ENCODE peak calls at places on chromosome 17, in eight cellular contexts. H, N, I, L, P, C, B and R are unnamed samples.

GRCh38 chr17:39165178-39165843 is 650 bp downstream of the ARL5C start:
- DNase-seq in H (no peak), N (no peak), I (no peak), L (no peak), P (no peak), C (no peak), B (no peak), R (no peak)

GRCh38 chr17:45019177-45019711 is 32.2 kb downstream of the DCAKD start:
- DNase-seq in H (peak; percentile 57), N (no peak), I (no peak), L (no peak), P (peak; percentile 32), C (peak; percentile 39), B (no peak), R (no peak)

GRCh38 chr17:61469949-61470348 is 17.7 kb downstream of the TBX4 start:
- DNase-seq in H (no peak), N (no peak), I (no peak), L (no peak), P (no peak), C (no peak), B (no peak), R (no peak)

GRCh38 chr17:35345926-35346771 is 27.3 kb downstream of the SLFN11 start:
- DNase-seq in H (peak; percentile 77), N (no peak), I (no peak), L (peak; percentile 23), P (peak; percentile 47), C (no peak), B (no peak), R (no peak)

GRCh38 chr17:72535346-72535745 is 414.5 kb downstream of the SOX9 start:
- DNase-seq in H (no peak), N (no peak), I (no peak), L (no peak), P (no peak), C (no peak), B (no peak), R (no peak)

GRCh38 chr17:6135216-6135615 is 65.0 kb downstream of the WSCD1 start:
- DNase-seq in H (no peak), N (no peak), I (no peak), L (no peak), P (no peak), C (no peak), B (no peak), R (no peak)

GRCh38 chr17:4858880-4859260 is 25.7 kb downstream of the MINK1 start:
- DNase-seq in H (no peak), N (no peak), I (no peak), L (no peak), P (no peak), C (no peak), B (no peak), R (no peak)

GRCh38 chr17:79214940-79215604 is 140.4 kb downstream of the ENGASE start:
- DNase-seq in H (no peak), N (no peak), I (no peak), L (no peak), P (no peak), C (no peak), B (no peak), R (no peak)

GRCh38 chr17:44903012-44903685 is 3.9 kb upstream of the EFTUD2 start:
- DNase-seq in H (peak; percentile 47), N (no peak), I (no peak), L (no peak), P (no peak), C (no peak), B (no peak), R (no peak)

GRCh38 chr17:38911081-38911730 is 14.2 kb upstream of the LASP1NB start:
- DNase-seq in H (peak; percentile 41), N (no peak), I (no peak), L (no peak), P (no peak), C (no peak), B (no peak), R (no peak)

GRCh38 chr17:80826955-80827645 is 164.5 kb upstream of the CHMP6 start:
- DNase-seq in H (peak; percentile 50), N (no peak), I (peak; percentile 76), L (no peak), P (peak; percentile 47), C (peak; percentile 70), B (no peak), R (peak; percentile 97)

GRCh38 chr17:76383645-76384221 is 676 bp upstream of the SPHK1 start:
- DNase-seq in H (peak; percentile 56), N (no peak), I (no peak), L (no peak), P (peak; percentile 64), C (no peak), B (no peak), R (no peak)

GRCh38 chr17:17077861-17078732 is 35.8 kb downstream of the MPRIP start:
- DNase-seq in H (peak; percentile 85), N (no peak), I (no peak), L (no peak), P (no peak), C (no peak), B (no peak), R (no peak)

GRCh38 chr17:44069974-44070454 is 521 bp upstream of the G6PC3 start:
- DNase-seq in H (no peak), N (no peak), I (no peak), L (no peak), P (no peak), C (no peak), B (no peak), R (no peak)

GRCh38 chr17:80203448-80204092 is 16.6 kb downstream of the SGSH start:
- DNase-seq in H (no peak), N (no peak), I (no peak), L (no peak), P (no peak), C (no peak), B (no peak), R (no peak)

GRCh38 chr17:348692-349425 is 3.7 kb downstream of the RPH3AL start:
- DNase-seq in H (peak; percentile 73), N (no peak), I (no peak), L (no peak), P (no peak), C (no peak), B (no peak), R (no peak)

GRCh38 chr17:71975998-71976649 is 144.7 kb upstream of the SOX9 start:
- DNase-seq in H (peak; percentile 73), N (no peak), I (peak; percentile 63), L (no peak), P (no peak), C (peak; percentile 61), B (no peak), R (peak; percentile 95)

GRCh38 chr17:57445772-57446472 is 189.6 kb downstream of the MSI2 start:
- DNase-seq in H (no peak), N (no peak), I (no peak), L (no peak), P (no peak), C (no peak), B (no peak), R (no peak)

GRCh38 chr17:50354776-50355175 is 8.8 kb downstream of the XYLT2 start:
- DNase-seq in H (peak; percentile 46), N (no peak), I (no peak), L (no peak), P (no peak), C (no peak), B (no peak), R (no peak)

GRCh38 chr17:7807206-7807605 is 26.8 kb upstream of the KDM6B start:
- DNase-seq in H (no peak), N (no peak), I (no peak), L (no peak), P (no peak), C (no peak), B (no peak), R (no peak)

GRCh38 chr17:33039874-33040273 is 48.2 kb downstream of the SPACA3 start:
- DNase-seq in H (no peak), N (no peak), I (no peak), L (no peak), P (no peak), C (no peak), B (no peak), R (no peak)

GRCh38 chr17:40035162-40035559 is 19.0 kb downstream of the MED24 start:
- DNase-seq in H (no peak), N (no peak), I (no peak), L (no peak), P (no peak), C (no peak), B (no peak), R (no peak)

GRCh38 chr17:81382851-81383250 is 12.4 kb upstream of the BAHCC1 start:
- DNase-seq in H (no peak), N (no peak), I (no peak), L (no peak), P (no peak), C (no peak), B (no peak), R (no peak)

GRCh38 chr17:19719365-19720209 is 3.2 kb upstream of the SLC47A2 start:
- DNase-seq in H (peak; percentile 82), N (no peak), I (no peak), L (no peak), P (no peak), C (no peak), B (no peak), R (no peak)

GRCh38 chr17:45175759-45176140 is 14.1 kb downstream of the HEXIM2 start:
- DNase-seq in H (no peak), N (no peak), I (no peak), L (no peak), P (no peak), C (no peak), B (no peak), R (no peak)

GRCh38 chr17:289409-289808 is 63.2 kb downstream of the RPH3AL start:
- DNase-seq in H (peak; percentile 19), N (no peak), I (no peak), L (no peak), P (no peak), C (no peak), B (no peak), R (no peak)

GRCh38 chr17:7208027-7208571 is 11.5 kb downstream of the DLG4 start:
- DNase-seq in H (no peak), N (no peak), I (no peak), L (no peak), P (no peak), C (no peak), B (no peak), R (no peak)

GRCh38 chr17:75478508-75478907 is 22.1 kb downstream of the TMEM94 start:
- DNase-seq in H (no peak), N (no peak), I (no peak), L (no peak), P (no peak), C (no peak), B (no peak), R (no peak)

GRCh38 chr17:49090885-49091594 is 41.5 kb upstream of the B4GALNT2 start:
- DNase-seq in H (peak; percentile 38), N (no peak), I (no peak), L (no peak), P (no peak), C (no peak), B (no peak), R (no peak)

GRCh38 chr17:80175411-80175810 is 5.6 kb downstream of the CARD14 start:
- DNase-seq in H (no peak), N (no peak), I (no peak), L (no peak), P (no peak), C (no peak), B (no peak), R (no peak)

GRCh38 chr17:33016920-33017319 is 25.3 kb downstream of the SPACA3 start:
- DNase-seq in H (peak; percentile 33), N (no peak), I (no peak), L (no peak), P (no peak), C (no peak), B (no peak), R (no peak)

GRCh38 chr17:19718613-19719364 is 2.4 kb upstream of the SLC47A2 start:
- DNase-seq in H (peak; percentile 47), N (no peak), I (no peak), L (peak; percentile 25), P (no peak), C (no peak), B (no peak), R (no peak)

GRCh38 chr17:65130829-65131228 is 6.3 kb upstream of the RGS9 start:
- DNase-seq in H (peak; percentile 33), N (no peak), I (no peak), L (no peak), P (no peak), C (no peak), B (no peak), R (no peak)

GRCh38 chr17:58344047-58344790 is 7.8 kb downstream of the SUPT4H1 start:
- DNase-seq in H (peak; percentile 93), N (peak; percentile 81), I (no peak), L (no peak), P (peak; percentile 98), C (no peak), B (no peak), R (no peak)